ENCODE peak calls at places on chromosomes 4 and X, in five cellular contexts. One of them, this sample, is unnamed.
A peak's percentile ranks its signal among the peaks of the same experiment; 100 is the strongest.

GRCh38 chr4:5962416-5962815 is 55.8 kb downstream of the C4orf50 start:
- DNase-seq in colonic mucosa: no peak
- DNase-seq in tibial nerve: no peak
- DNase-seq in GM23248: no peak
- DNase-seq in GM23338: no peak
- DNase-seq in this sample: peak; percentile 6

GRCh38 chr4:24763631-24764302 is 31.6 kb upstream of the SOD3 start:
- DNase-seq in colonic mucosa: no peak
- DNase-seq in tibial nerve: no peak
- DNase-seq in GM23248: peak; percentile 58
- DNase-seq in GM23338: no peak
- DNase-seq in this sample: no peak

GRCh38 chrX:110418857-110419249 is 60.2 kb downstream of the RTL9 start:
- DNase-seq in colonic mucosa: no peak
- DNase-seq in tibial nerve: no peak
- DNase-seq in GM23248: peak; percentile 48
- DNase-seq in GM23338: no peak
- DNase-seq in this sample: no peak

GRCh38 chr4:23887173-23887572 is 2.7 kb downstream of the PPARGC1A start:
- DNase-seq in colonic mucosa: no peak
- DNase-seq in tibial nerve: no peak
- DNase-seq in GM23248: no peak
- DNase-seq in GM23338: no peak
- DNase-seq in this sample: no peak

GRCh38 chr4:147840846-147841732 is 109.2 kb downstream of the ARHGAP10 start:
- DNase-seq in colonic mucosa: no peak
- DNase-seq in tibial nerve: no peak
- DNase-seq in GM23248: no peak
- DNase-seq in GM23338: no peak
- DNase-seq in this sample: no peak

GRCh38 chrX:107673933-107674479 is 45.7 kb downstream of the PRPS1 start:
- DNase-seq in colonic mucosa: peak; percentile 65
- DNase-seq in tibial nerve: peak; percentile 75
- DNase-seq in GM23248: peak; percentile 59
- DNase-seq in GM23338: peak; percentile 36
- DNase-seq in this sample: peak; percentile 79

GRCh38 chr4:108744307-108744706 is 18.5 kb downstream of the ETNPPL start:
- DNase-seq in colonic mucosa: no peak
- DNase-seq in tibial nerve: no peak
- DNase-seq in GM23248: no peak
- DNase-seq in GM23338: no peak
- DNase-seq in this sample: no peak

GRCh38 chr4:155954118-155954503 is 445 bp upstream of the CTSO start:
- DNase-seq in colonic mucosa: peak; percentile 20
- DNase-seq in tibial nerve: no peak
- DNase-seq in GM23248: peak; percentile 20
- DNase-seq in GM23338: no peak
- DNase-seq in this sample: peak; percentile 14

GRCh38 chrX:54945224-54945623 is 24.6 kb downstream of the TRO start:
- DNase-seq in colonic mucosa: no peak
- DNase-seq in tibial nerve: no peak
- DNase-seq in GM23248: no peak
- DNase-seq in GM23338: no peak
- DNase-seq in this sample: no peak

GRCh38 chr4:113276448-113277158 is 227.2 kb downstream of the ANK2 start:
- DNase-seq in colonic mucosa: no peak
- DNase-seq in tibial nerve: no peak
- DNase-seq in GM23248: peak; percentile 53
- DNase-seq in GM23338: no peak
- DNase-seq in this sample: no peak

GRCh38 chrX:40709395-40709794 is 25.9 kb downstream of the MED14 start:
- DNase-seq in colonic mucosa: no peak
- DNase-seq in tibial nerve: no peak
- DNase-seq in GM23248: no peak
- DNase-seq in GM23338: no peak
- DNase-seq in this sample: no peak

GRCh38 chr4:8858188-8858924 is 13.3 kb downstream of the HMX1 start:
- DNase-seq in colonic mucosa: no peak
- DNase-seq in tibial nerve: no peak
- DNase-seq in GM23248: no peak
- DNase-seq in GM23338: peak; percentile 61
- DNase-seq in this sample: no peak

GRCh38 chrX:71936632-71937031 is 26.0 kb downstream of the NHSL2 start:
- DNase-seq in colonic mucosa: no peak
- DNase-seq in tibial nerve: no peak
- DNase-seq in GM23248: no peak
- DNase-seq in GM23338: no peak
- DNase-seq in this sample: no peak

GRCh38 chrX:6005856-6006255 is 222.8 kb downstream of the NLGN4X start:
- DNase-seq in colonic mucosa: no peak
- DNase-seq in tibial nerve: no peak
- DNase-seq in GM23248: no peak
- DNase-seq in GM23338: no peak
- DNase-seq in this sample: no peak

GRCh38 chr4:153153339-153153851 is 50.8 kb upstream of the TRIM2 start:
- DNase-seq in colonic mucosa: peak; percentile 74
- DNase-seq in tibial nerve: no peak
- DNase-seq in GM23248: peak; percentile 76
- DNase-seq in GM23338: peak; percentile 82
- DNase-seq in this sample: peak; percentile 45

GRCh38 chr4:40672528-40673522 is 43.2 kb upstream of the RBM47 start:
- DNase-seq in colonic mucosa: no peak
- DNase-seq in tibial nerve: no peak
- DNase-seq in GM23248: peak; percentile 93
- DNase-seq in GM23338: peak; percentile 69
- DNase-seq in this sample: peak; percentile 52

GRCh38 chr4:77734928-77735327 is 84.2 kb downstream of the CNOT6L start:
- DNase-seq in colonic mucosa: no peak
- DNase-seq in tibial nerve: no peak
- DNase-seq in GM23248: peak; percentile 29
- DNase-seq in GM23338: peak; percentile 58
- DNase-seq in this sample: no peak

GRCh38 chrX:114619874-114620273 is 36.0 kb downstream of the HTR2C start:
- DNase-seq in colonic mucosa: no peak
- DNase-seq in tibial nerve: no peak
- DNase-seq in GM23248: peak; percentile 4
- DNase-seq in GM23338: peak; percentile 6
- DNase-seq in this sample: no peak

GRCh38 chrX:22118161-22118830 is 86.2 kb downstream of the PHEX start:
- DNase-seq in colonic mucosa: no peak
- DNase-seq in tibial nerve: no peak
- DNase-seq in GM23248: peak; percentile 29
- DNase-seq in GM23338: peak; percentile 17
- DNase-seq in this sample: no peak

GRCh38 chrX:5681159-5681558 is 547.5 kb downstream of the NLGN4X start:
- DNase-seq in colonic mucosa: no peak
- DNase-seq in tibial nerve: no peak
- DNase-seq in GM23248: no peak
- DNase-seq in GM23338: peak; percentile 53
- DNase-seq in this sample: no peak

GRCh38 chr4:108540536-108540935 is 79.8 kb upstream of the RPL34 start:
- DNase-seq in colonic mucosa: no peak
- DNase-seq in tibial nerve: no peak
- DNase-seq in GM23248: no peak
- DNase-seq in GM23338: no peak
- DNase-seq in this sample: no peak

GRCh38 chr4:140652601-140653000 is 83.8 kb upstream of the UCP1 start:
- DNase-seq in colonic mucosa: no peak
- DNase-seq in tibial nerve: no peak
- DNase-seq in GM23248: no peak
- DNase-seq in GM23338: no peak
- DNase-seq in this sample: no peak

GRCh38 chrX:119421306-119421705 is 22.2 kb downstream of the SLC25A43 start:
- DNase-seq in colonic mucosa: no peak
- DNase-seq in tibial nerve: no peak
- DNase-seq in GM23248: no peak
- DNase-seq in GM23338: no peak
- DNase-seq in this sample: no peak

GRCh38 chrX:40148189-40148438 is 50.4 kb upstream of the BCOR start:
- DNase-seq in colonic mucosa: no peak
- DNase-seq in tibial nerve: no peak
- DNase-seq in GM23248: no peak
- DNase-seq in GM23338: no peak
- DNase-seq in this sample: no peak

GRCh38 chrX:68490644-68491043 is 8.2 kb upstream of the YIPF6 start:
- DNase-seq in colonic mucosa: no peak
- DNase-seq in tibial nerve: no peak
- DNase-seq in GM23248: peak; percentile 52
- DNase-seq in GM23338: peak; percentile 53
- DNase-seq in this sample: no peak

GRCh38 chrX:56995271-56995994 is at the start of gene SPIN3:
- DNase-seq in colonic mucosa: peak; percentile 90
- DNase-seq in tibial nerve: peak; percentile 66
- DNase-seq in GM23248: peak; percentile 69
- DNase-seq in GM23338: peak; percentile 86
- DNase-seq in this sample: peak; percentile 90

GRCh38 chr4:106034205-106034604 is 138.9 kb downstream of the NPNT start:
- DNase-seq in colonic mucosa: no peak
- DNase-seq in tibial nerve: no peak
- DNase-seq in GM23248: peak; percentile 56
- DNase-seq in GM23338: no peak
- DNase-seq in this sample: no peak

GRCh38 chrX:13250831-13251612 is 68.8 kb downstream of the ATXN3L start:
- DNase-seq in colonic mucosa: no peak
- DNase-seq in tibial nerve: no peak
- DNase-seq in GM23248: peak; percentile 90
- DNase-seq in GM23338: no peak
- DNase-seq in this sample: peak; percentile 37

GRCh38 chr4:56215138-56215793 is 172.0 kb downstream of the AASDH start:
- DNase-seq in colonic mucosa: no peak
- DNase-seq in tibial nerve: no peak
- DNase-seq in GM23248: no peak
- DNase-seq in GM23338: no peak
- DNase-seq in this sample: no peak

GRCh38 chr4:99615210-99615834 is 40.7 kb downstream of the MTTP start:
- DNase-seq in colonic mucosa: no peak
- DNase-seq in tibial nerve: no peak
- DNase-seq in GM23248: no peak
- DNase-seq in GM23338: no peak
- DNase-seq in this sample: no peak

DNA sequence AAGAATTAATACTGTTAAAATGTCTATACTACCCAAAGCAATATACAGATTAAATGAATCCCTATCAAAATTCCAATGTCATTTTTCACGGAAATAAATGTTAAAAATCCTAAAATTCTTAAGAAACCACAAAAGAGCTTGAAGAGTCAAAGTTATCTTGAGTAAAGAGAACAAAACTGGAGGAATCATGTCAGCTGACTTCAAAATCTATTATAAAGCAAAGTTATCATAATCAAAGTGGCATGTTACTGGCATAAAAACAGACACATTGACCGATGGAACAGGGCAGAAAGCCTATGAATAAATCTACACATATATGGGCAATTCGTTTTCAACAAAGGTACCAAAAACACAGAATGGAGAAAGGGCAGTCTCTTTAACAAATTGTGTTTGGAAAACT is 579.0 kb downstream of the INPP4B start:
- DNase-seq in colonic mucosa: no peak
- DNase-seq in tibial nerve: no peak
- DNase-seq in GM23248: no peak
- DNase-seq in GM23338: no peak
- DNase-seq in this sample: no peak
- H3K4me3 ChIP-seq in colonic mucosa: no peak overlapping the region
- H3K4me3 ChIP-seq in tibial nerve: no peak overlapping the region
- H3K4me3 ChIP-seq in GM23248: no peak overlapping the region
- H3K4me3 ChIP-seq in GM23338: no peak overlapping the region
- H3K4me3 ChIP-seq in this sample: no peak overlapping the region

DNA sequence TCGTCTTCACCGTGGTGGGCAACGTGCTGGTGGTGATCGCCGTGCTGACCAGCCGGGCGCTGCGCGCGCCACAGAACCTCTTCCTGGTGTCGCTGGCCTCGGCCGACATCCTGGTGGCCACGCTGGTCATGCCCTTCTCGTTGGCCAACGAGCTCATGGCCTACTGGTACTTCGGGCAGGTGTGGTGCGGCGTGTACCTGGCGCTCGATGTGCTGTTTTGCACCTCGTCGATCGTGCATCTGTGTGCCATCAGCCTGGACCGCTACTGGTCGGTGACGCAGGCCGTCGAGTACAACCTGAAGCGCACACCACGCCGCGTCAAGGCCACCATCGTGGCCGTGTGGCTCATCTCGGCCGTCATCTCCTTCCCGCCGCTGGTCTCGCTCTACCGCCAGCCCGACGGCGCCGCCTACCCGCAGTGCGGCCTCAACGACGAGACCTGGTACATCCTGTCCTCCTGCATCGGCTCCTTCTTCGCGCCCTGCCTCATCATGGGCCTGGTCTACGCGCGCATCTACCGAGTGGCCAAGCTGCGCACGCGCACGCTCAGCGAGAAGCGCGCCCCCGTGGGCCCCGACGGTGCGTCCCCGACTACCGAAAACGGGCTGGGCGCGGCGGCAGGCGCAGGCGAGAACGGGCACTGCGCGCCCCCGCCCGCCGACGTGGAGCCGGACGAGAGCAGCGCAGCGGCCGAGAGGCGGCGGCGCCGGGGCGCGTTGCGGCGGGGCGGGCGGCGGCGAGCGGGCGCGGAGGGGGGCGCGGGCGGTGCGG is 791 bp downstream of the ADRA2C start:
- DNase-seq in colonic mucosa: no peak
- DNase-seq in tibial nerve: no peak
- DNase-seq in GM23248: no peak
- DNase-seq in GM23338: peak; percentile 89
- DNase-seq in this sample: peak; percentile 63
- H3K4me1 ChIP-seq in colonic mucosa: no peaks in the 10 kb centered on the region
- H3K4me1 ChIP-seq in tibial nerve: no peaks in the 10 kb centered on the region
- H3K4me1 ChIP-seq in GM23248: no peaks in the 10 kb centered on the region
- H3K4me1 ChIP-seq in GM23338: peaks cover 3% of the 10 kb centered on the region
- H3K4me1 ChIP-seq in this sample: peaks cover 4% of the 10 kb centered on the region

DNA sequence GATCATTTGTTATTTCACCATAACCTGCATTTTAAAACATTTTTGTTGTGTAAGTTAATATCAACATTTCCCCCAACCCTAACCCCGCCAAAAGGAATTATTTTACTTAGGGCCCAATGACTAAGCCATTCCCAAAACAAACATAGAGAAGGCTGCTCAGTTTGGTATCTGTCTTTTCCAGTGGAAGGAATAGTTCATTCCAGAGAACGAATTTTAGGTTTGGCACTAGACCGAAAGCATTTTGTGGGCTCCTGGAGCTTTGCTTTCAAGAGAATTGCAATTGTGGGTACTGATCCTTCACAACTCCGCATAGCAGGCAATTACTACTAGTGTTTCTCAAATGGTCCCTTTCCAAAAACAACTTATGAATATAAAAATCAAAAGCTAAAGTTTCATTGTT is 226.7 kb upstream of the MAD2L1 start:
- DNase-seq in colonic mucosa: no peak
- DNase-seq in tibial nerve: no peak
- DNase-seq in GM23248: no peak
- DNase-seq in GM23338: no peak
- DNase-seq in this sample: no peak
- H3K4me3 ChIP-seq in colonic mucosa: no peak overlapping the region
- H3K4me3 ChIP-seq in tibial nerve: no peak overlapping the region
- H3K4me3 ChIP-seq in GM23248: no peak overlapping the region
- H3K4me3 ChIP-seq in GM23338: no peak overlapping the region
- H3K4me3 ChIP-seq in this sample: no peak overlapping the region

DNA sequence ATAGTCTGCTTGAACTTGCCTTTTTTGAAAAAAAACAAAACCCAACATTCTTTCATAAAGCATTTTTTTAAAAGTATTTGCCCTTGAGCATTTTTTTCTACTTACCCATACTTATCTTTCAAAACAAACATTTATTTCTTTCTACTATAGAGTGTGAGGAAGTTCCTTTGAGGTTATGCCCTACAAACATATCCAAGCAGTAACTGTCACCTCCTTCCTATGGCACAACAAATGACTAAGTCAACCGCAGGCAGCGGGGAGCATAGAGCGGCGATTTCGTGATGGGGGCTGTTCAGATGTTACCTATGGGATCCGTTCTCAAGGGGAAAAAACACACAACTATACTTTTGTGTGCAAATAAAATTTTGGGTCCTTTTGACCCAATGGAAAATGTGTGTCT is 19.4 kb downstream of the SPRY1 start:
- DNase-seq in colonic mucosa: no peak
- DNase-seq in tibial nerve: no peak
- DNase-seq in GM23248: peak; percentile 60
- DNase-seq in GM23338: no peak
- DNase-seq in this sample: no peak
- H3K4me1 ChIP-seq in colonic mucosa: no peaks in the 10 kb centered on the region
- H3K4me1 ChIP-seq in tibial nerve: peaks cover 8% of the 10 kb centered on the region
- H3K4me1 ChIP-seq in GM23248: peaks cover 52% of the 10 kb centered on the region
- H3K4me1 ChIP-seq in GM23338: peaks cover 42% of the 10 kb centered on the region
- H3K4me1 ChIP-seq in this sample: peaks cover 20% of the 10 kb centered on the region